ENCODE peak calls at places on chromosomes 16 and 17, in four cellular contexts. G is fibroblast of the aortic adventitia; N is left ventricle myocardium inferior; X is CD8-positive, alpha-beta T cell. U is an unnamed sample.

GRCh38 chr16:86448306-86448705 is 62.0 kb upstream of the FOXF1 start:
- DNase-seq in G (no peak), N (no peak), X (no peak), U (no peak)

GRCh38 chr17:17413821-17414220 is 63.0 kb upstream of the MED9 start:
- DNase-seq in G (peak), N (no peak), X (no peak), U (no peak)

GRCh38 chr17:76868176-76868668 is at the start of gene MGAT5B:
- DNase-seq in G (peak), N (peak), X (peak), U (peak)

GRCh38 chr17:73546770-73547345 is 97.4 kb downstream of the SDK2 start:
- DNase-seq in G (no peak), N (no peak), X (peak), U (peak)

GRCh38 chr16:84718-85452 is 6.9 kb downstream of the MPG start:
- DNase-seq in G (peak), N (peak), X (peak), U (peak)

GRCh38 chr16:82653550-82654511 is 27.1 kb downstream of the CDH13 start:
- DNase-seq in G (peak), N (no peak), X (peak), U (peak)

GRCh38 chr16:67014641-67015315 is 14.2 kb upstream of the CBFB start:
- DNase-seq in G (no peak), N (no peak), X (no peak), U (no peak)

GRCh38 chr17:66764559-66764958 is 70.4 kb upstream of the CACNG5 start:
- DNase-seq in G (no peak), N (no peak), X (no peak), U (no peak)

GRCh38 chr17:57833597-57833939 is 16.3 kb downstream of the MRPS23 start:
- DNase-seq in G (no peak), N (no peak), X (no peak), U (no peak)
- H3K4me3 ChIP-seq in G (no peak), N (peak), X (no peak), U (no peak)

DNA sequence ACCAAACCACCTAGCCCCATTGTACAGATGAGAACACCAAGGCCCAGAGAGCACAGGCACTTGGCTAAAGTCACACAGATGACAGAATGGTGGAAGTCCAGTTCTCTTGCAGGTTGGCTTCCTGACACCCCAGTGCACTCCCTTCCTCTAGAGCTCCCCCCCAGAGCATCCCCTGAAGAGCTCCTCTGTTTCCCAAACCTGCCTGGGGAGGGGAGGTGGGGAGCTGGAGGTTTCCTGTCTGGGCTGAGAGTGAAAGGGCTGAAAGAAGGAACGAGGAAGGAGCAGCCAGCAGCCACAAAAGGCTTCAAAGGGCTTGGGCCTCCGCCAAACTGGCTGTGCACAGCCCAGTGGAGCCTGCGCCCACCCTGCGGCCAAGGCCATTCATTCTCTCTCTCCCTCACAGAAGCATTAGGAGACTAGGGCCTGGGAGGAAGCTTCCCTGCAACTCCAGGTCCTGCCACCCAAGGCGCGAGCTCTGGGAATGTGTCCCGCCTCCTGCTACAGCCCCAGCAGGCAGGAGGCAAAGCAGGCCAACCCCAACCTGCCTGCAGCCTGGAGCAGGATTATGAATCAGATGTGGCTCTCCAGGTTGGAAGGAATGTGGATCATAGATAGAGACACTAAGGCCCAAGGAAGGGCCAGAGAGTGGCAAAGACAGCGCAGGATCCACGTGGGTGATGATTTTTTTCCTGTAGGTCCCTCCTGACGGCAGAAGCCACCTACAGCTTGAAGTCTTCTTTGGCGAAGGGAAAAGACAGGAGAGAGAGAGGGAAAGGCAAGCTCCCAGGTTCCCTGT is 913 bp downstream of the SLC13A5 start:
- DNase-seq in G (peak), N (no peak), X (no peak), U (no peak)
- H3K4me3 ChIP-seq in G (no peak), N (peak), X (no peak), U (no peak)

GRCh38 chr16:50697421-50697715 is 4.0 kb downstream of the NOD2 start:
- DNase-seq in G (no peak), N (no peak), X (no peak), U (no peak)
- H3K4me3 ChIP-seq in G (no peak), N (peak), X (no peak), U (no peak)

DNA sequence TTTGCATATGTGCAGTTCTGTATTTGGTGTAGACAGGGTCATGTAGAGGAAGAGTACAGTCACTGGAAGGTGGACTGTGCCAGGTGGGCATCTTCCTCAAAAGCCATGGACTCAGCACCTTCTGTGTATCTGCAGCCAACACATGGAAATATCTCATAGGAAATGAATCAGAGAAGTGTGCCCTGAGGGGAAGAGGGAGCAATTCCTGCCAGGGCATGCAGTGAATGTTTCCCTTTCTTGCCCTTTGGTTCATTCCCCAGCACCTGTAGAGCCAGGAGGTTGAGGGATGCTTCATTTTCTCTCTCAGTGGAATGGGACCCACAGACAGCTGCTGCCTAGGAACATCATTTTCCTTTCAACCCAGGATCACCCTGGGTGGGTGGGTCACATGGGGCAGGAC is 146.1 kb upstream of the HSBP1 start:
- DNase-seq in G (no peak), N (no peak), X (no peak), U (no peak)
- H3K4me3 ChIP-seq in G (no peak), N (no peak), X (no peak), U (no peak)

DNA sequence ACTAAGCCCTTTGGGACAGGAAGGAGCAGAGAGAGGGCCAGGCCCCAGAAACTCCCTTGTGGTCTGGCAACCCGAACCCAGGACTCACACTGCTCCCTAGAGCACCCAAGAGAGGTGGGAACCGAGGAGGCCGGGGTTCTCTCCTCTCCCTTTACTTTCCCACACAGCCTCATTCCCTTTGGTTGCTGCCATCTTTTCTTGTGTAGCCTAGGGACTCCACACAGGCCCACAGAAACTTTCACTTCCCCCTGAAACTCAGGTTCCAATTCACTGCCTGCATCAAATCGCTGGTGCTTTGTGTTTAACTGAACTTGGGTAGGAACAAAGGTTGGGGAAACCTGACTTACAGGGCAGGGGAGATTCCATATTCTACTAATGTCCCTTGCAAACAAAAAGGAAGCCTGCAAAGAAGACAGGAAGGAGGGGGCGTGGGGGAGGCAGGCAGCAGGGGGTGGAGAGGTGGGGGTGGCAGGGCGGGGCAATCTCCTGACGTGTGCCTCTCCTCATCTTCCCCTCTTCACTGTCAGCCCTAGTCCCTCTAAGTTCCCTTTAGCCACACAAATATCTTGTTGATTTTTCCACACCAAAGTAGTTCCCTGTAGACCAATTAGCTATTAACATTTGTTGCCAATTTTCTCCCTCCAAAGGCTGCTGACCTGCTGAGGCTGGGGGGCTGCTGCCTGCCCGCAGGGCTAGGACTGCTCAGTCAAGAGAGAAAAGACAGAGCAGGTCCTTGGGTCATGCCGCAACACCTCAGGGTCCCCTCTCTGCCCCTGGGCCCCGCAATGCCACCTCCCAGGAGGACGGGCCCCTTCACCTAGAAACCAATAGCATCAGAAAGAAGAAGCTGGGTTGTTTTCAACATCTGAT is 8.0 kb downstream of the ST3GAL2 start:
- DNase-seq in G (no peak), N (no peak), X (peak), U (peak)
- H3K4me3 ChIP-seq in G (no peak), N (peak), X (peak), U (peak)